ENCODE peak calls at places on chromosomes 2 and 18, in four cellular contexts. X is RWPE1, Y is AG04449, V is cardiac muscle cell. T is an unnamed sample.

GRCh38 chr2:15674637-15675455 is 83.2 kb downstream of the DDX1 start:
- DNase-seq in X (peak), Y (no peak), V (no peak), T (no peak)

GRCh38 chr2:10544252-10544651 is 96.1 kb upstream of the ODC1 start:
- DNase-seq in X (no peak), Y (no peak), V (no peak), T (no peak)

GRCh38 chr2:106264203-106264602 is 70.1 kb upstream of the UXS1 start:
- DNase-seq in X (no peak), Y (no peak), V (no peak), T (no peak)

GRCh38 chr18:4640349-4641012 is 185.4 kb upstream of the DLGAP1 start:
- DNase-seq in X (no peak), Y (no peak), V (no peak), T (no peak)

GRCh38 chr2:36544638-36545338 is 53.2 kb downstream of the FEZ2 start:
- DNase-seq in X (no peak), Y (no peak), V (no peak), T (no peak)

GRCh38 chr2:236718207-236718992 is 148.8 kb downstream of the ACKR3 start:
- DNase-seq in X (peak), Y (no peak), V (no peak), T (no peak)

GRCh38 chr2:64838817-64839216 is 150.4 kb upstream of the SLC1A4 start:
- DNase-seq in X (peak), Y (peak), V (no peak), T (no peak)

GRCh38 chr2:72919414-72920316 is 2.3 kb downstream of the EMX1 start:
- DNase-seq in X (no peak), Y (no peak), V (peak), T (no peak)

GRCh38 chr2:164593959-164594358 is 27.3 kb downstream of the GRB14 start:
- DNase-seq in X (no peak), Y (no peak), V (no peak), T (no peak)

GRCh38 chr18:29156531-29156930 is 979.6 kb upstream of the CDH2 start:
- DNase-seq in X (peak), Y (no peak), V (no peak), T (no peak)

GRCh38 chr18:23884712-23885375 is 129.7 kb upstream of the TTC39C start:
- DNase-seq in X (no peak), Y (no peak), V (no peak), T (no peak)

GRCh38 chr2:61924895-61925663 is 19.6 kb downstream of the COMMD1 start:
- DNase-seq in X (no peak), Y (no peak), V (no peak), T (no peak)

GRCh38 chr18:48230459-48231113 is 178.6 kb downstream of the ZBTB7C start:
- DNase-seq in X (peak), Y (no peak), V (peak), T (no peak)

GRCh38 chr18:29501952-29502351 is 1325.0 kb upstream of the CDH2 start:
- DNase-seq in X (peak), Y (no peak), V (no peak), T (no peak)

GRCh38 chr2:10475221-10475722 is 27.1 kb upstream of the ODC1 start:
- DNase-seq in X (no peak), Y (no peak), V (no peak), T (no peak)

GRCh38 chr2:84487298-84487996 is 28.4 kb upstream of the SUCLG1 start:
- DNase-seq in X (no peak), Y (no peak), V (no peak), T (no peak)

GRCh38 chr2:15687720-15688119 is 96.1 kb downstream of the DDX1 start:
- DNase-seq in X (no peak), Y (no peak), V (no peak), T (no peak)

T was measured in hippocampal formation.